ENCODE peak calls at places on chromosomes 1 and 21, in five cellular contexts. One of them, this sample, is unnamed.

GRCh38 chr1:223260712-223261111 is 103.3 kb downstream of the SUSD4 start:
- DNase-seq in DMS153: no peak
- DNase-seq in NCI-H1092 treated with DMSO at 0.1 percent for 48 hours: no peak
- DNase-seq in neural progenitor cell: no peak
- DNase-seq in gastrocnemius medialis: no peak
- DNase-seq in this sample: no peak

GRCh38 chr1:75472971-75473603 is 137.8 kb downstream of the SLC44A5 start:
- DNase-seq in DMS153: no peak
- DNase-seq in neural progenitor cell: no peak
- DNase-seq in gastrocnemius medialis: no peak
- DNase-seq in NCI-H1092 treated with DMSO at 0.1 percent for 48 hours: no peak
- DNase-seq in this sample: no peak

GRCh38 chr1:206469411-206469932 is 804 bp upstream of the IKBKE start:
- DNase-seq in NCI-H1092 treated with DMSO at 0.1 percent for 48 hours: no peak
- DNase-seq in neural progenitor cell: no peak
- DNase-seq in gastrocnemius medialis: no peak
- DNase-seq in DMS153: no peak
- DNase-seq in this sample: no peak

GRCh38 chr1:59333626-59334277 is 36.9 kb downstream of the FGGY start:
- DNase-seq in neural progenitor cell: no peak
- DNase-seq in NCI-H1092 treated with DMSO at 0.1 percent for 48 hours: no peak
- DNase-seq in gastrocnemius medialis: no peak
- DNase-seq in DMS153: no peak
- DNase-seq in this sample: no peak

GRCh38 chr1:153534933-153535663 is 693 bp downstream of the S100A6 start:
- DNase-seq in DMS153: no peak
- DNase-seq in gastrocnemius medialis: peak
- DNase-seq in NCI-H1092 treated with DMSO at 0.1 percent for 48 hours: no peak
- DNase-seq in neural progenitor cell: no peak
- DNase-seq in this sample: peak

GRCh38 chr1:93257889-93258288 is 77.4 kb downstream of the CCDC18 start:
- DNase-seq in NCI-H1092 treated with DMSO at 0.1 percent for 48 hours: no peak
- DNase-seq in DMS153: no peak
- DNase-seq in gastrocnemius medialis: no peak
- DNase-seq in neural progenitor cell: no peak
- DNase-seq in this sample: no peak

GRCh38 chr1:13749543-13750307 is 49.7 kb downstream of the PRDM2 start:
- DNase-seq in neural progenitor cell: peak
- DNase-seq in DMS153: no peak
- DNase-seq in gastrocnemius medialis: peak
- DNase-seq in NCI-H1092 treated with DMSO at 0.1 percent for 48 hours: peak
- DNase-seq in this sample: peak

GRCh38 chr1:84289169-84289785 is 12.2 kb upstream of the SAMD13 start:
- DNase-seq in NCI-H1092 treated with DMSO at 0.1 percent for 48 hours: no peak
- DNase-seq in gastrocnemius medialis: no peak
- DNase-seq in DMS153: no peak
- DNase-seq in neural progenitor cell: no peak
- DNase-seq in this sample: no peak

GRCh38 chr1:19815801-19816736 is 986 bp upstream of the RNF186 start:
- DNase-seq in DMS153: peak
- DNase-seq in gastrocnemius medialis: no peak
- DNase-seq in neural progenitor cell: no peak
- DNase-seq in NCI-H1092 treated with DMSO at 0.1 percent for 48 hours: peak
- DNase-seq in this sample: no peak

GRCh38 chr1:61588736-61589381 is 136.1 kb downstream of the TM2D1 start:
- DNase-seq in gastrocnemius medialis: peak
- DNase-seq in neural progenitor cell: peak
- DNase-seq in NCI-H1092 treated with DMSO at 0.1 percent for 48 hours: peak
- DNase-seq in DMS153: peak
- DNase-seq in this sample: peak

GRCh38 chr21:36185498-36185897 is 28.9 kb downstream of the DOP1B start:
- DNase-seq in DMS153: no peak
- DNase-seq in neural progenitor cell: no peak
- DNase-seq in gastrocnemius medialis: no peak
- DNase-seq in NCI-H1092 treated with DMSO at 0.1 percent for 48 hours: no peak
- DNase-seq in this sample: no peak

GRCh38 chr1:115280073-115280472 is 58.0 kb downstream of the NGF start:
- DNase-seq in neural progenitor cell: no peak
- DNase-seq in DMS153: no peak
- DNase-seq in gastrocnemius medialis: no peak
- DNase-seq in NCI-H1092 treated with DMSO at 0.1 percent for 48 hours: no peak
- DNase-seq in this sample: no peak

GRCh38 chr21:30463713-30464112 is 16.5 kb downstream of the KRTAP19-1 start:
- DNase-seq in DMS153: no peak
- DNase-seq in NCI-H1092 treated with DMSO at 0.1 percent for 48 hours: no peak
- DNase-seq in gastrocnemius medialis: no peak
- DNase-seq in neural progenitor cell: peak
- DNase-seq in this sample: no peak

GRCh38 chr1:162568802-162569201 is 7.3 kb downstream of the UAP1 start:
- DNase-seq in DMS153: no peak
- DNase-seq in NCI-H1092 treated with DMSO at 0.1 percent for 48 hours: no peak
- DNase-seq in neural progenitor cell: no peak
- DNase-seq in gastrocnemius medialis: no peak
- DNase-seq in this sample: no peak

GRCh38 chr1:66777846-66778245 is 23.2 kb downstream of the INSL5 start:
- DNase-seq in gastrocnemius medialis: no peak
- DNase-seq in neural progenitor cell: no peak
- DNase-seq in DMS153: peak
- DNase-seq in NCI-H1092 treated with DMSO at 0.1 percent for 48 hours: no peak
- DNase-seq in this sample: no peak

GRCh38 chr1:81420760-81421159 is 380.0 kb upstream of the ADGRL2 start:
- DNase-seq in DMS153: no peak
- DNase-seq in neural progenitor cell: no peak
- DNase-seq in NCI-H1092 treated with DMSO at 0.1 percent for 48 hours: no peak
- DNase-seq in gastrocnemius medialis: no peak
- DNase-seq in this sample: no peak

GRCh38 chr1:30713211-30713770 is 10.1 kb downstream of the MATN1 start:
- DNase-seq in gastrocnemius medialis: no peak
- DNase-seq in neural progenitor cell: no peak
- DNase-seq in DMS153: no peak
- DNase-seq in NCI-H1092 treated with DMSO at 0.1 percent for 48 hours: no peak
- DNase-seq in this sample: no peak

GRCh38 chr1:155003766-155004351 is 1.3 kb downstream of the ZBTB7B start:
- DNase-seq in gastrocnemius medialis: peak
- DNase-seq in DMS153: peak
- DNase-seq in neural progenitor cell: peak
- DNase-seq in NCI-H1092 treated with DMSO at 0.1 percent for 48 hours: no peak
- DNase-seq in this sample: peak

GRCh38 chr1:48109390-48110009 is 112.3 kb upstream of the TRABD2B start:
- DNase-seq in neural progenitor cell: peak
- DNase-seq in NCI-H1092 treated with DMSO at 0.1 percent for 48 hours: peak
- DNase-seq in gastrocnemius medialis: no peak
- DNase-seq in DMS153: peak
- DNase-seq in this sample: no peak

GRCh38 chr1:40802078-40803075 is 18.8 kb downstream of the KCNQ4 start:
- DNase-seq in neural progenitor cell: peak
- DNase-seq in DMS153: peak
- DNase-seq in gastrocnemius medialis: peak
- DNase-seq in NCI-H1092 treated with DMSO at 0.1 percent for 48 hours: peak
- DNase-seq in this sample: peak

GRCh38 chr1:85597709-85598108 is 17.1 kb downstream of the CCN1 start:
- DNase-seq in DMS153: no peak
- DNase-seq in neural progenitor cell: no peak
- DNase-seq in gastrocnemius medialis: no peak
- DNase-seq in NCI-H1092 treated with DMSO at 0.1 percent for 48 hours: no peak
- DNase-seq in this sample: no peak

GRCh38 chr1:211257831-211258225 is 1.3 kb upstream of the RCOR3 start:
- DNase-seq in DMS153: no peak
- DNase-seq in gastrocnemius medialis: no peak
- DNase-seq in NCI-H1092 treated with DMSO at 0.1 percent for 48 hours: no peak
- DNase-seq in neural progenitor cell: no peak
- DNase-seq in this sample: no peak

GRCh38 chr1:101284021-101284420 is 47.2 kb downstream of the S1PR1 start:
- DNase-seq in neural progenitor cell: peak
- DNase-seq in DMS153: no peak
- DNase-seq in gastrocnemius medialis: no peak
- DNase-seq in NCI-H1092 treated with DMSO at 0.1 percent for 48 hours: no peak
- DNase-seq in this sample: no peak

GRCh38 chr1:206512521-206513180 is 5.3 kb downstream of the RASSF5 start:
- DNase-seq in neural progenitor cell: no peak
- DNase-seq in gastrocnemius medialis: no peak
- DNase-seq in DMS153: no peak
- DNase-seq in NCI-H1092 treated with DMSO at 0.1 percent for 48 hours: no peak
- DNase-seq in this sample: no peak

GRCh38 chr1:101238041-101238515 is 1.3 kb downstream of the S1PR1 start:
- DNase-seq in NCI-H1092 treated with DMSO at 0.1 percent for 48 hours: no peak
- DNase-seq in neural progenitor cell: peak
- DNase-seq in DMS153: no peak
- DNase-seq in gastrocnemius medialis: no peak
- DNase-seq in this sample: peak

GRCh38 chr1:246583448-246584185 is 17.4 kb downstream of the CNST start:
- DNase-seq in DMS153: peak
- DNase-seq in NCI-H1092 treated with DMSO at 0.1 percent for 48 hours: peak
- DNase-seq in gastrocnemius medialis: peak
- DNase-seq in neural progenitor cell: no peak
- DNase-seq in this sample: no peak

GRCh38 chr1:208159542-208160258 is 84.5 kb downstream of the PLXNA2 start:
- DNase-seq in gastrocnemius medialis: peak
- DNase-seq in neural progenitor cell: no peak
- DNase-seq in NCI-H1092 treated with DMSO at 0.1 percent for 48 hours: peak
- DNase-seq in DMS153: no peak
- DNase-seq in this sample: peak

This sample was measured in left cardiac atrium.